ENCODE peak calls at places on chromosome 17, in four cellular contexts. One of them, this sample, is unnamed.

GRCh38 chr17:39486242-39486641 is 25.0 kb downstream of the CDK12 start:
- DNase-seq in COR-L47: no peak
- DNase-seq in activated CD4-positive, alpha-beta T cell treated with anti-CD3 and anti-CD28 coated beads for 1 hour: no peak
- DNase-seq in NCI-H526: no peak
- DNase-seq in this sample: no peak

GRCh38 chr17:82152556-82153294 is 54.7 kb upstream of the FASN start:
- DNase-seq in activated CD4-positive, alpha-beta T cell treated with anti-CD3 and anti-CD28 coated beads for 1 hour: no peak
- DNase-seq in COR-L47: no peak
- DNase-seq in NCI-H526: no peak
- DNase-seq in this sample: no peak

GRCh38 chr17:47237841-47238240 is 15.8 kb upstream of the ITGB3 start:
- DNase-seq in COR-L47: no peak
- DNase-seq in NCI-H526: no peak
- DNase-seq in activated CD4-positive, alpha-beta T cell treated with anti-CD3 and anti-CD28 coated beads for 1 hour: no peak
- DNase-seq in this sample: no peak

GRCh38 chr17:82333279-82334171 is at the start of gene SECTM1:
- DNase-seq in COR-L47: peak
- DNase-seq in activated CD4-positive, alpha-beta T cell treated with anti-CD3 and anti-CD28 coated beads for 1 hour: no peak
- DNase-seq in NCI-H526: peak
- DNase-seq in this sample: no peak

GRCh38 chr17:73694491-73694890 is 50.2 kb upstream of the SDK2 start:
- DNase-seq in COR-L47: no peak
- DNase-seq in activated CD4-positive, alpha-beta T cell treated with anti-CD3 and anti-CD28 coated beads for 1 hour: no peak
- DNase-seq in NCI-H526: no peak
- DNase-seq in this sample: no peak

GRCh38 chr17:32241521-32242094 is 24.0 kb upstream of the RHBDL3 start:
- DNase-seq in activated CD4-positive, alpha-beta T cell treated with anti-CD3 and anti-CD28 coated beads for 1 hour: no peak
- DNase-seq in COR-L47: no peak
- DNase-seq in NCI-H526: no peak
- DNase-seq in this sample: no peak

GRCh38 chr17:58325289-58325726 is 3.3 kb downstream of the TSPOAP1 start:
- DNase-seq in activated CD4-positive, alpha-beta T cell treated with anti-CD3 and anti-CD28 coated beads for 1 hour: peak
- DNase-seq in COR-L47: peak
- DNase-seq in NCI-H526: peak
- DNase-seq in this sample: no peak

GRCh38 chr17:17564896-17565295 is 26.6 kb downstream of the PEMT start:
- DNase-seq in COR-L47: no peak
- DNase-seq in activated CD4-positive, alpha-beta T cell treated with anti-CD3 and anti-CD28 coated beads for 1 hour: no peak
- DNase-seq in NCI-H526: no peak
- DNase-seq in this sample: no peak

GRCh38 chr17:29036584-29036983 is 6.4 kb upstream of the PIPOX start:
- DNase-seq in NCI-H526: no peak
- DNase-seq in COR-L47: no peak
- DNase-seq in activated CD4-positive, alpha-beta T cell treated with anti-CD3 and anti-CD28 coated beads for 1 hour: no peak
- DNase-seq in this sample: no peak

GRCh38 chr17:8117980-8118768 is at the start of gene ALOXE3:
- DNase-seq in NCI-H526: peak
- DNase-seq in activated CD4-positive, alpha-beta T cell treated with anti-CD3 and anti-CD28 coated beads for 1 hour: no peak
- DNase-seq in COR-L47: no peak
- DNase-seq in this sample: no peak

GRCh38 chr17:6938637-6939036 is 57.2 kb upstream of the ALOX12 start:
- DNase-seq in COR-L47: no peak
- DNase-seq in NCI-H526: no peak
- DNase-seq in activated CD4-positive, alpha-beta T cell treated with anti-CD3 and anti-CD28 coated beads for 1 hour: no peak
- DNase-seq in this sample: no peak

GRCh38 chr17:39114744-39115534 is 36.5 kb downstream of the PLXDC1 start:
- DNase-seq in NCI-H526: peak
- DNase-seq in COR-L47: no peak
- DNase-seq in activated CD4-positive, alpha-beta T cell treated with anti-CD3 and anti-CD28 coated beads for 1 hour: no peak
- DNase-seq in this sample: no peak